ENCODE peak calls at places on chromosomes 1 and 21, in five cellular contexts. F is breast epithelium, M is PC-9, Y is brain microvascular endothelial cell, C is left lung. K is an unnamed sample.

GRCh38 chr1:17233675-17234074 is 15.2 kb upstream of the PADI3 start:
- DNase-seq in M (peak), Y (peak), F (peak), C (no peak), K (peak)

GRCh38 chr1:3907621-3908165 is 7.6 kb upstream of the C1orf174 start:
- DNase-seq in C (no peak), F (no peak), Y (no peak), M (no peak), K (no peak)

GRCh38 chr1:163036661-163037060 is 32.5 kb upstream of the RGS4 start:
- DNase-seq in M (no peak), C (no peak), F (no peak), Y (peak), K (no peak)

GRCh38 chr1:180168786-180169640 is 14.3 kb downstream of the QSOX1 start:
- DNase-seq in M (peak), F (no peak), Y (no peak), C (no peak), K (no peak)

GRCh38 chr1:91402023-91402422 is 2.6 kb downstream of the HFM1 start:
- DNase-seq in M (no peak), F (no peak), Y (no peak), C (no peak), K (no peak)

GRCh38 chr1:211577826-211578639 is 928 bp downstream of the SLC30A1 start:
- DNase-seq in F (peak), C (peak), M (peak), Y (peak), K (no peak)

GRCh38 chr1:234397732-234398131 is 24.5 kb downstream of the COA6 start:
- DNase-seq in M (no peak), Y (no peak), C (no peak), F (no peak), K (no peak)

GRCh38 chr1:209704584-209704983 is at the start of gene HSD11B1:
- DNase-seq in C (no peak), M (no peak), Y (no peak), F (peak), K (no peak)

GRCh38 chr21:16241021-16241420 is 511.2 kb downstream of the USP25 start:
- DNase-seq in Y (no peak), F (no peak), C (no peak), M (no peak), K (no peak)

GRCh38 chr1:44798481-44799365 is 1.5 kb upstream of the PLK3 start:
- DNase-seq in F (peak), C (peak), M (no peak), Y (no peak), K (no peak)

GRCh38 chr1:47502746-47503370 is 65.0 kb downstream of the FOXD2 start:
- DNase-seq in Y (no peak), C (no peak), F (no peak), M (no peak), K (no peak)

GRCh38 chr1:19477284-19478240 is 7.8 kb downstream of the CAPZB start:
- DNase-seq in Y (no peak), C (no peak), F (no peak), M (no peak), K (no peak)

GRCh38 chr21:32096411-32096810 is 182.4 kb downstream of the MIS18A start:
- DNase-seq in Y (no peak), C (no peak), M (no peak), F (no peak), K (no peak)

GRCh38 chr1:36411674-36412648 is 14.3 kb upstream of the LSM10 start:
- DNase-seq in C (no peak), M (peak), F (no peak), Y (peak), K (no peak)

GRCh38 chr1:66769512-66770229 is 17.4 kb downstream of the DYNLT5 start:
- DNase-seq in C (no peak), F (no peak), Y (no peak), M (no peak), K (no peak)

GRCh38 chr1:233025566-233025965 is 75.2 kb downstream of the NTPCR start:
- DNase-seq in F (no peak), Y (no peak), M (peak), C (no peak), K (peak)

GRCh38 chr1:196873385-196873784 is 14.5 kb upstream of the CFHR4 start:
- DNase-seq in M (no peak), Y (no peak), F (no peak), C (no peak), K (no peak)

GRCh38 chr1:107016376-107016978 is 40.0 kb upstream of the PRMT6 start:
- DNase-seq in F (no peak), M (no peak), C (no peak), Y (no peak), K (no peak)

GRCh38 chr1:2101531-2101930 is 51.3 kb downstream of the PRKCZ start:
- DNase-seq in C (peak), M (no peak), Y (no peak), F (no peak), K (no peak)

GRCh38 chr1:208909011-208909410 is 664.8 kb upstream of the PLXNA2 start:
- DNase-seq in C (no peak), Y (no peak), F (no peak), M (no peak), K (no peak)

GRCh38 chr1:211726467-211726866 is 51.0 kb upstream of the NEK2 start:
- DNase-seq in C (no peak), F (no peak), Y (no peak), M (no peak), K (no peak)

GRCh38 chr1:84083321-84083720 is 60.8 kb upstream of the PRKACB start:
- DNase-seq in Y (no peak), F (no peak), C (no peak), M (no peak), K (no peak)

GRCh38 chr1:150562384-150563339 is 13.5 kb downstream of the ADAMTSL4 start:
- DNase-seq in C (no peak), M (no peak), Y (no peak), F (no peak), K (no peak)

GRCh38 chr1:53172751-53173498 is 23.7 kb upstream of the CPT2 start:
- DNase-seq in F (no peak), M (no peak), C (no peak), Y (no peak), K (no peak)

GRCh38 chr1:151946366-151946764 is 37.1 kb upstream of the THEM4 start:
- DNase-seq in M (peak), F (no peak), C (no peak), Y (no peak), K (peak)

GRCh38 chr1:226407199-226407496 is 745 bp downstream of the PARP1 start:
- DNase-seq in Y (no peak), F (no peak), C (no peak), M (no peak), K (no peak)

GRCh38 chr1:109724933-109725332 is 12.9 kb downstream of the GSTM5 start:
- DNase-seq in F (no peak), M (no peak), Y (no peak), C (no peak), K (no peak)

GRCh38 chr1:58340156-58340555 is 206.4 kb downstream of the OMA1 start:
- DNase-seq in F (no peak), Y (no peak), M (no peak), C (no peak), K (no peak)

GRCh38 chr1:204084247-204084772 is 11.4 kb downstream of the SOX13 start:
- DNase-seq in Y (no peak), F (peak), M (peak), C (peak), K (no peak)

GRCh38 chr1:4585216-4585615 is 69.2 kb upstream of the AJAP1 start:
- DNase-seq in Y (no peak), M (no peak), C (no peak), F (no peak), K (no peak)

GRCh38 chr1:93659805-93660479 is 21.7 kb downstream of the BCAR3 start:
- DNase-seq in C (no peak), M (no peak), F (no peak), Y (no peak), K (no peak)

DNA sequence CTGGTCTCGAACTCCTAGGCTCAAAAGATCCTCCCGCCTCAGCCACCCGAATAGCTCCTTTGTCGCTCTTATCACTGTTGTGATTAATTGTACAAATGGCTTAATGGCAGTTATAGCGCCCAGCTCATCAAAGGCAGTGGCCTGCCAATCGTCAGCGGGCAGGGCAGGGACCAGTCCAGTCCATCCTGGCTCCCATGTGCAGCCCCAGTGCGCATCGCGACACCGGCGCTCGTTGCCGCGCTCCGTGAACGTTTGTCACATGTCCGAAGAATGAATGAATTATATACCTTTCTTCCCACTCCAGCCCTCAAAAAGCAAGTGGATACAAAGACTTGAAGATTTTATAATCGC is 18.4 kb downstream of the MTX1 start:
- DNase-seq in Y (peak), C (peak), F (no peak), M (peak), K (no peak)
- TF ChIP-seq CTCF in Y (no peak), C (no peak), F (no peak), M (peak), K (no peak)

GRCh38 chr21:30256100-30256499 is 26.6 kb downstream of the KRTAP24-1 start:
- DNase-seq in C (no peak), M (peak), Y (no peak), F (no peak), K (no peak)

GRCh38 chr21:30251781-30252180 is 31.0 kb downstream of the KRTAP24-1 start:
- DNase-seq in F (no peak), C (no peak), M (no peak), Y (no peak), K (no peak)

GRCh38 chr21:30255679-30256078 is 27.1 kb downstream of the KRTAP24-1 start:
- DNase-seq in F (no peak), M (no peak), Y (no peak), C (no peak), K (no peak)

DNA sequence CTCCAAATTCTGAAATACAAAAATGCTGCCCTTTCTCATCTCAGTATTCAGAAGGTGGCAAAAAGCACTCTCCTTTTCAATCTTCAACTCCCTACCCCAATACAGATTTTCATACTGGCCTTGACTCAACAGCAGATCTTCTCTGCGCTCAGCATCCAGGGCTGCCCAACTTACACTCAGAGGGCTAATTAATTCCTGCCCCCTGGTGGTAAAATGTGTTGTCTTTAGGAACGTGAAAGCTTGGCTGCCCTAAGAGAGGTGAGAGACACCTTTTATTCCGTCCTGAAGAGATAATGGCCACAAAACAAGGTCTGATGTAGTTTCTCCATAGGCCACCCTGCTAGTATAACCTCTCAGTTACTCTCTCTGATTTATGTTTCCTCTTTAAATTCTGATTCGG is 25.0 kb downstream of the KRTAP24-1 start:
- DNase-seq in C (no peak), F (no peak), M (no peak), Y (peak), K (no peak)
- TF ChIP-seq CTCF in C (peak), F (no peak), M (peak), Y (peak), K (peak)

DNA sequence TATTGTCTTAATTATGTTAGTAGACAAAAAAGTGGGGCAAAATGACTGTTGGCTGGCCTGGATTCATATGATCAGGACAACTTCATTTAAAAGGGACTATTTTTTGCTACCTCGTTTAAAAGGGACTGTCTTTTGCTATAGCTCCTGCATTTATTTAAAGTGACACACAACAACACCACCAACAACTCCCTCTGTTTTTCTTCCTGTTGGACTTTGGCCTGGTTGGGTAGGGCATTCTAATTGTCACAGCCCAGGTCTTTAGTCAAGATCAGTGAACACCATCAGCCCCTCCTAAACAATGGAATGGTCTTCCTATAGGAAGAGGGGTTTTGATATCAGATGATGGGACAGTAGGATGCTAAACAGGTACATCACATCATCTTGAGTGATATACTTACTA is 241.8 kb downstream of the GPR52 start:
- DNase-seq in F (no peak), M (no peak), C (no peak), Y (no peak), K (no peak)
- TF ChIP-seq CTCF in F (no peak), M (no peak), C (no peak), Y (no peak), K (no peak)

DNA sequence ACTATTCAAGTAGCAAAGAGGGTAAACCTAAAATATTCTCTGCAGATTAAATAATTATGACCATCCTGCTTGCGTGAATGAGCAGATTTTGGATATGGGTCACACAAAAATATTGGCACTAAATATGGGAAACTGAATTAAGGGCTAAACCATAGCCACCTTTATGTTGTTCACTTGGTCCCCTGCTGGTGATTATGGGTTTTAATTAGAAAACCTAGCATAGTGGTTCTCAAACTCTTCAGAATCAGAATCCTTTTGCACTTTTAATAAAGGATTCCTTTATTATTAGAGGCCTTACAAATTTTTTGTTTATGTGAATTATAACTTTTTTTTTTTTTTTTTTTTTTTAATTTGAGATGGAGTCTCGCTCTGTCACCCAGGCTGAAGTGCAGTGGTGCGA is 38.5 kb upstream of the ZNHIT6 start:
- DNase-seq in C (no peak), Y (no peak), F (no peak), M (no peak), K (no peak)
- TF ChIP-seq CTCF in C (no peak), Y (no peak), F (no peak), M (no peak), K (no peak)

GRCh38 chr21:26769613-26770188 is 75.5 kb downstream of the ADAMTS1 start:
- DNase-seq in M (no peak), C (no peak), Y (peak), F (no peak), K (no peak)

GRCh38 chr21:26761174-26761915 is 83.9 kb downstream of the ADAMTS1 start:
- DNase-seq in F (no peak), M (no peak), Y (no peak), C (no peak), K (no peak)

GRCh38 chr21:26766826-26767325 is 78.3 kb downstream of the ADAMTS1 start:
- DNase-seq in F (no peak), Y (no peak), C (no peak), M (no peak), K (no peak)
- TF ChIP-seq CTCF in F (no peak), Y (no peak), C (no peak), M (no peak), K (no peak)